ENCODE peak calls at places on chromosomes 3 and 15, in ten cellular contexts. X is body of pancreas, S is adipocyte, V is neuronal stem cell, R is A549, T is fibroblast of lung, G is dorsolateral prefrontal cortex, N is NB4, Y is GM12865, M is GM23248. D is an unnamed sample.

GRCh38 chr15:75210867-75211266 is 9.2 kb downstream of the C15orf39 start:
- DNase-seq in T (no peak), M (no peak), R (no peak), V (no peak), N (no peak), X (no peak), G (no peak), S (no peak), Y (no peak), D (no peak)

GRCh38 chr3:126519506-126520455 is 2.2 kb upstream of the UROC1 start:
- DNase-seq in N (no peak), M (no peak), G (peak), R (no peak), S (no peak), T (no peak), X (no peak), Y (no peak), V (no peak), D (no peak)

GRCh38 chr3:175002732-175003143 is 143.6 kb downstream of the NAALADL2 start:
- DNase-seq in T (peak), Y (no peak), V (no peak), G (no peak), N (no peak), X (no peak), R (no peak), S (peak), M (peak), D (peak)

GRCh38 chr3:62211675-62212429 is 161.5 kb downstream of the FEZF2 start:
- DNase-seq in M (no peak), X (no peak), S (no peak), T (no peak), N (no peak), G (no peak), V (no peak), Y (no peak), R (peak), D (no peak)

GRCh38 chr15:75306188-75306587 is 23.6 kb downstream of the GOLGA6D start:
- DNase-seq in S (no peak), X (no peak), T (no peak), Y (no peak), G (no peak), N (no peak), R (no peak), V (no peak), M (no peak), D (no peak)

GRCh38 chr3:37932505-37932904 is 58.1 kb upstream of the VILL start:
- DNase-seq in S (no peak), X (no peak), Y (no peak), N (no peak), M (no peak), T (no peak), G (no peak), R (no peak), V (no peak), D (no peak)

GRCh38 chr15:71437919-71438318 is 322.6 kb downstream of the THSD4 start:
- DNase-seq in M (peak), N (no peak), S (peak), R (no peak), X (no peak), Y (no peak), T (no peak), V (no peak), G (no peak), D (no peak)

GRCh38 chr15:59170295-59170881 is 36.3 kb upstream of the LDHAL6B start:
- DNase-seq in R (no peak), M (peak), S (peak), X (peak), Y (no peak), N (no peak), T (no peak), G (peak), V (no peak), D (peak)

GRCh38 chr3:142586803-142587406 is 8.4 kb upstream of the ATR start:
- DNase-seq in S (peak), M (peak), X (peak), G (no peak), T (peak), Y (peak), V (peak), N (peak), R (peak), D (peak)

GRCh38 chr3:141795311-141795710 is 32.1 kb downstream of the GRK7 start:
- DNase-seq in R (no peak), T (no peak), X (no peak), M (peak), S (no peak), Y (no peak), N (peak), V (no peak), G (no peak), D (no peak)

GRCh38 chr15:52642386-52643361 is 36.5 kb downstream of the ATOSA start:
- DNase-seq in M (peak), G (no peak), T (peak), S (peak), R (no peak), X (no peak), V (no peak), Y (no peak), N (no peak), D (peak)

GRCh38 chr3:69439683-69440270 is 53.9 kb upstream of the FRMD4B start:
- DNase-seq in Y (peak), T (peak), S (peak), M (peak), V (no peak), R (no peak), N (peak), X (no peak), G (no peak), D (no peak)

GRCh38 chr3:154844863-154845262 is 235.3 kb upstream of the MME start:
- DNase-seq in X (no peak), G (no peak), Y (no peak), N (no peak), M (no peak), V (no peak), R (no peak), S (no peak), T (no peak), D (no peak)

GRCh38 chr15:88938802-88939485 is 25.8 kb upstream of the MFGE8 start:
- DNase-seq in G (no peak), R (no peak), V (no peak), Y (no peak), S (no peak), X (no peak), T (no peak), M (no peak), N (peak), D (no peak)

GRCh38 chr15:66369773-66370651 is 13.5 kb upstream of the TIPIN start:
- DNase-seq in G (no peak), R (peak), X (no peak), Y (peak), T (peak), N (peak), V (no peak), S (peak), M (peak), D (no peak)

GRCh38 chr3:108620250-108620649 is 30.7 kb downstream of the DZIP3 start:
- DNase-seq in G (no peak), M (no peak), X (no peak), V (no peak), T (no peak), N (no peak), Y (no peak), R (no peak), S (no peak), D (no peak)

GRCh38 chr3:46276497-46277099 is 34.3 kb downstream of the CCR3 start:
- DNase-seq in G (no peak), T (no peak), M (peak), R (peak), X (peak), N (peak), Y (peak), V (no peak), S (no peak), D (no peak)

GRCh38 chr3:123448503-123449091 is at the start of gene ADCY5:
- DNase-seq in S (peak), T (no peak), G (no peak), R (no peak), M (peak), N (no peak), Y (no peak), V (peak), X (peak), D (no peak)

GRCh38 chr15:68612533-68612932 is 33.7 kb downstream of the CORO2B start:
- DNase-seq in M (no peak), R (no peak), T (no peak), G (no peak), V (no peak), N (no peak), X (no peak), S (no peak), Y (no peak), D (no peak)

GRCh38 chr3:30269751-30270445 is 336.5 kb upstream of the TGFBR2 start:
- DNase-seq in R (no peak), X (no peak), Y (peak), N (peak), V (no peak), T (no peak), M (no peak), S (no peak), G (no peak), D (no peak)

GRCh38 chr3:57281710-57282109 is 10.8 kb downstream of the ASB14 start:
- DNase-seq in N (peak), T (no peak), G (no peak), X (no peak), V (no peak), R (no peak), Y (no peak), S (no peak), M (peak), D (no peak)

GRCh38 chr3:74267583-74268184 is 346.8 kb downstream of the CNTN3 start:
- DNase-seq in X (peak), T (peak), N (peak), V (peak), S (peak), R (peak), Y (peak), M (peak), G (no peak), D (peak)

GRCh38 chr3:58492385-58492970 is 582 bp downstream of the KCTD6 start:
- DNase-seq in R (no peak), X (no peak), T (no peak), S (peak), N (peak), V (no peak), Y (peak), M (peak), G (no peak), D (no peak)

GRCh38 chr15:46576611-46577010 is 941.8 kb downstream of the SQOR start:
- DNase-seq in T (no peak), Y (no peak), N (no peak), V (no peak), G (no peak), M (no peak), R (no peak), S (peak), X (no peak), D (no peak)

GRCh38 chr15:68372291-68372811 is 59.6 kb downstream of the ITGA11 start:
- DNase-seq in T (peak), S (no peak), X (no peak), V (no peak), Y (peak), R (peak), N (peak), G (no peak), M (peak), D (no peak)

GRCh38 chr15:68615301-68615700 is 36.5 kb downstream of the CORO2B start:
- DNase-seq in M (no peak), X (no peak), S (no peak), N (no peak), R (no peak), V (no peak), Y (no peak), G (no peak), T (no peak), D (no peak)

GRCh38 chr3:196643761-196644160 is 4.3 kb downstream of the NRROS start:
- DNase-seq in G (peak), S (no peak), V (no peak), T (no peak), Y (no peak), X (no peak), R (no peak), N (no peak), M (no peak), D (no peak)

GRCh38 chr3:196641278-196642058 is 2.0 kb downstream of the NRROS start:
- DNase-seq in T (no peak), Y (peak), V (no peak), R (no peak), N (peak), S (no peak), G (peak), X (no peak), M (no peak), D (no peak)

GRCh38 chr3:196640501-196640968 is 1.0 kb downstream of the NRROS start:
- DNase-seq in S (no peak), X (no peak), V (no peak), G (peak), Y (peak), R (no peak), N (peak), M (no peak), T (no peak), D (no peak)

GRCh38 chr3:196645091-196645490 is 5.6 kb downstream of the NRROS start:
- DNase-seq in S (no peak), V (no peak), M (no peak), T (no peak), Y (no peak), R (no peak), N (peak), X (no peak), G (peak), D (no peak)

GRCh38 chr3:196643201-196643749 is 3.8 kb downstream of the NRROS start:
- DNase-seq in N (peak), S (no peak), G (peak), T (no peak), R (no peak), V (no peak), X (no peak), Y (peak), M (no peak), D (no peak)
- H3K4me3 ChIP-seq in N (peak), S (no peak), G (no peak), T (no peak), R (no peak), V (no peak), X (no peak), Y (peak), M (no peak), D (no peak)

DNA sequence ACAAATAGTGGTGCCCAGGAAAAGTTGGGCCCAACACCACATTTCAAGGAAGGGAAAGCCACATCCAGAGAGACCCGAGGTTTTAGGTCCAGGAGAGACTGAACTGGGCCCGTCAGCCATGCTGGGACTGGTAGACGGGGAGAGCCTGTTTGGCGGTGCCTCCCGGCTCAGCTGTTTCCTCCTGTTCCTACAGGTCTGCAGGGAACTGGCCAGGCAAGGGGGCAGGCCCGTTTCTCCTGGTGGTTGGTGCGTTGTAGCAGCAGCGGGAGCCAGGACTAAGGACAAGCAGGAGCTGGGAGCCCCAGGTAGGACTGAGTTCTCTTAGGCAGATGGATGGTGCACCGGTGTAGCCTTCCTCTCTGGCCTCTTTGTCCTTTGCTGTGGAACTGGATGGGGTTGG is 3.9 kb downstream of the PRKCD start:
- DNase-seq in G (no peak), N (no peak), S (no peak), X (no peak), M (no peak), T (no peak), Y (no peak), V (no peak), R (no peak), D (no peak)
- H3K4me3 ChIP-seq in G (no peak), N (peak), S (no peak), X (no peak), M (no peak), T (no peak), Y (no peak), V (no peak), R (no peak), D (no peak)

GRCh38 chr3:101847328-101847727 is 2.0 kb upstream of the NFKBIZ start:
- DNase-seq in S (no peak), V (no peak), G (no peak), N (no peak), X (no peak), Y (no peak), T (no peak), R (no peak), M (no peak), D (no peak)

GRCh38 chr3:101849714-101850326 is 506 bp downstream of the NFKBIZ start:
- DNase-seq in N (peak), G (peak), V (peak), M (peak), S (peak), Y (peak), T (no peak), R (no peak), X (peak), D (no peak)

GRCh38 chr3:101846709-101847108 is 2.6 kb upstream of the NFKBIZ start:
- DNase-seq in G (no peak), Y (no peak), V (no peak), X (no peak), S (no peak), R (no peak), N (no peak), T (no peak), M (no peak), D (no peak)

GRCh38 chr3:101848754-101849713 is at the start of gene NFKBIZ:
- DNase-seq in Y (peak), N (peak), M (peak), V (peak), R (peak), X (peak), T (peak), G (peak), S (peak), D (peak)

GRCh38 chr3:101848326-101848725 is 988 bp upstream of the NFKBIZ start:
- DNase-seq in M (no peak), G (no peak), N (no peak), S (no peak), T (no peak), Y (no peak), X (no peak), V (no peak), R (no peak), D (no peak)
- H3K4me3 ChIP-seq in M (peak), G (peak), N (no peak), S (peak), T (no peak), Y (peak), X (no peak), V (no peak), R (peak), D (no peak)

GRCh38 chr15:99635794-99636193 is 70.0 kb downstream of the MEF2A start:
- DNase-seq in Y (peak), R (no peak), S (no peak), T (no peak), V (no peak), G (no peak), X (no peak), N (no peak), M (no peak), D (no peak)
- H3K4me3 ChIP-seq in Y (no peak), R (no peak), S (no peak), T (no peak), V (no peak), G (no peak), X (no peak), N (no peak), M (no peak), D (no peak)

DNA sequence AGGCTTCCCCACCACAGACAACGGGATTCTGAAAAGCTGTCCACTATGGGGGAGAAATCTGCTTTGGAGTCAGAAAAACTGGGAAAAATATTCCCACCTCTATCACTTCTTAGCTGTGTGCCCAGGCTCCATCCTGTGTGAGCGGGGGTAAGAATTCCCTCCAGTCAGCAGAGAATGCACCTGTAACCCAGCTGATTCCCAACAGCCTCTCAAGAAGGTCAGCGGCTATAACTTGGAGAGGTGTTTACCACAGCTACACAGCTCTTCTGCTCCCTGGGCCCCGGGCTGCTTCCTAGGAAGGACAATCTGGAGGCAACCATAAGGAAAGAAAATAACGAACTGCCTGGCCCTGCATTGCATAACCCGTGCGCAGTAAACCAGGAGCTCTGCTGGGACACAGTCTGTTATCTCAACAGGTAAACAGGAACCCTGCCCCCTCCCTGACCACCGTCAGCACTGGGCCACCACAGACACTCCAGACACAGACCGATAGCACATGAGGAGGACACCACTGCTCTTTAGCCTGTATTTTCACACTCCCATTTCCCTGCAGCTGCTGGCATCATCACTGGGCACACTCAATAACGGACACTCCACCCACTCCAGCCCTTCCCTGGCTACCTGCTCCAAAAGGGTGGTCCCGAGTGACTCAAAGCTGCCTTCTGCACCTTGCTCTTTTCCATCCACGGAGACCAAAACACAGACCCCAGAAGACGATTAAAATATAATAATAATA is 2.1 kb downstream of the RAB43 start:
- DNase-seq in R (no peak), S (no peak), X (peak), V (no peak), M (peak), Y (no peak), T (no peak), G (no peak), N (peak), D (no peak)
- H3K4me3 ChIP-seq in R (peak), S (peak), X (peak), V (peak), M (peak), Y (peak), T (peak), G (peak), N (peak), D (peak)

GRCh38 chr15:96183020-96183926 is 147.2 kb upstream of the NR2F2 start:
- DNase-seq in R (no peak), M (no peak), G (no peak), Y (no peak), X (no peak), T (no peak), S (no peak), N (no peak), V (no peak), D (no peak)
- H3K4me3 ChIP-seq in R (no peak), M (no peak), G (no peak), Y (no peak), X (no peak), T (no peak), S (no peak), N (no peak), V (no peak), D (no peak)

D was measured in HFF-Myc.